ENCODE peak calls at places on chromosomes 6 and 20, in eight cellular contexts. R is H54; Y is Caki2; A is HEK293T; U is T-helper 1 cell; S is progenitor cell of endocrine pancreas; P is fibroblast of gingiva; J is CD8-positive, alpha-beta T cell. B is an unnamed sample.

GRCh38 chr20:57576942-57577550 is 16.1 kb downstream of the PCK1 start:
- DNase-seq in R (no peak), Y (no peak), A (no peak), U (no peak), S (no peak), P (no peak), J (no peak), B (no peak)

GRCh38 chr20:53736122-53736756 is 142.6 kb upstream of the ZNF217 start:
- DNase-seq in R (no peak), Y (no peak), A (no peak), U (no peak), S (no peak), P (no peak), J (no peak), B (no peak)

GRCh38 chr20:51272392-51272791 is 249.5 kb upstream of the KCNG1 start:
- DNase-seq in R (no peak), Y (no peak), A (no peak), U (no peak), S (no peak), P (no peak), J (no peak), B (no peak)

GRCh38 chr20:4073852-4074741 is 58.7 kb upstream of the RNF24 start:
- DNase-seq in R (no peak), Y (no peak), A (peak), U (no peak), S (no peak), P (no peak), J (no peak), B (no peak)

GRCh38 chr6:2780109-2780730 is 15.0 kb downstream of the WRNIP1 start:
- DNase-seq in R (no peak), Y (no peak), A (no peak), U (no peak), S (no peak), P (no peak), J (no peak), B (no peak)

GRCh38 chr20:31869942-31870702 is at the start of the genes DUSP15 and TTLL9:
- DNase-seq in R (no peak), Y (peak), A (peak), U (no peak), S (peak), P (no peak), J (no peak), B (no peak)

GRCh38 chr20:43914286-43914685 is 366 bp upstream of the TOX2 start:
- DNase-seq in R (peak), Y (no peak), A (peak), U (peak), S (no peak), P (no peak), J (peak), B (peak)

GRCh38 chr6:154463573-154464419 is 46.7 kb downstream of the CNKSR3 start:
- DNase-seq in R (no peak), Y (no peak), A (no peak), U (no peak), S (no peak), P (no peak), J (no peak), B (no peak)

GRCh38 chr20:8271727-8272126 is 139.7 kb downstream of the PLCB1 start:
- DNase-seq in R (no peak), Y (no peak), A (no peak), U (no peak), S (no peak), P (no peak), J (no peak), B (no peak)

GRCh38 chr6:85453490-85453889 is 3.6 kb downstream of the NT5E start:
- DNase-seq in R (no peak), Y (no peak), A (no peak), U (no peak), S (no peak), P (no peak), J (peak), B (no peak)

GRCh38 chr6:35024601-35025054 is 116.5 kb downstream of the TCP11 start:
- DNase-seq in R (peak), Y (peak), A (peak), U (no peak), S (no peak), P (peak), J (no peak), B (no peak)

GRCh38 chr20:44079968-44080560 is 106.9 kb downstream of the JPH2 start:
- DNase-seq in R (no peak), Y (no peak), A (no peak), U (no peak), S (no peak), P (no peak), J (no peak), B (no peak)

GRCh38 chr6:39335780-39336541 is 13.5 kb upstream of the KCNK16 start:
- DNase-seq in R (peak), Y (no peak), A (no peak), U (peak), S (no peak), P (no peak), J (no peak), B (no peak)

GRCh38 chr6:29850011-29850553 is 22.5 kb downstream of the HLA-G start:
- DNase-seq in R (no peak), Y (peak), A (no peak), U (peak), S (no peak), P (no peak), J (peak), B (no peak)

GRCh38 chr20:19223640-19224039 is 11.2 kb downstream of the SLC24A3 start:
- DNase-seq in R (no peak), Y (no peak), A (no peak), U (no peak), S (no peak), P (no peak), J (no peak), B (no peak)

GRCh38 chr6:2191390-2191740 is 54.0 kb downstream of the GMDS start:
- DNase-seq in R (no peak), Y (no peak), A (no peak), U (no peak), S (no peak), P (no peak), J (no peak), B (no peak)

GRCh38 chr6:73739097-73739496 is 43.1 kb downstream of the CD109 start:
- DNase-seq in R (no peak), Y (peak), A (peak), U (peak), S (no peak), P (peak), J (no peak), B (no peak)

GRCh38 chr6:97052152-97052787 is 127.7 kb downstream of the KLHL32 start:
- DNase-seq in R (no peak), Y (no peak), A (no peak), U (no peak), S (no peak), P (no peak), J (no peak), B (no peak)

GRCh38 chr6:105459884-105460283 is 57.0 kb upstream of the PREP start:
- DNase-seq in R (peak), Y (no peak), A (no peak), U (peak), S (no peak), P (no peak), J (no peak), B (no peak)

GRCh38 chr20:57742506-57743180 is 32.8 kb upstream of the PMEPA1 start:
- DNase-seq in R (no peak), Y (no peak), A (no peak), U (no peak), S (no peak), P (no peak), J (no peak), B (no peak)

GRCh38 chr6:40789143-40789764 is 202.1 kb upstream of the LRFN2 start:
- DNase-seq in R (no peak), Y (no peak), A (no peak), U (peak), S (no peak), P (no peak), J (no peak), B (peak)

GRCh38 chr6:108163267-108163643 is 2.6 kb upstream of the NR2E1 start:
- DNase-seq in R (no peak), Y (no peak), A (no peak), U (no peak), S (no peak), P (no peak), J (no peak), B (no peak)

GRCh38 chr6:9761220-9761619 is 653.7 kb downstream of the TFAP2A start:
- DNase-seq in R (no peak), Y (no peak), A (no peak), U (no peak), S (no peak), P (no peak), J (no peak), B (no peak)

GRCh38 chr6:797479-798077 is 104.6 kb upstream of the EXOC2 start:
- DNase-seq in R (no peak), Y (peak), A (peak), U (peak), S (peak), P (peak), J (peak), B (no peak)

GRCh38 chr20:37846573-37846972 is 56.4 kb upstream of the VSTM2L start:
- DNase-seq in R (no peak), Y (no peak), A (no peak), U (no peak), S (no peak), P (no peak), J (no peak), B (no peak)

GRCh38 chr6:14117158-14118090 is at the start of gene CD83:
- DNase-seq in R (peak), Y (peak), A (peak), U (peak), S (peak), P (peak), J (peak), B (peak)